ENCODE peak calls at places on chromosomes 1 and 21, in five cellular contexts. G is brain microvascular endothelial cell; K is CD4-positive, alpha-beta memory T cell; H is GM23248; D is PC-3. N is an unnamed sample.

GRCh38 chr1:37305841-37306240 is 168.5 kb upstream of the ZC3H12A start:
- DNase-seq in G (no peak), K (no peak), H (no peak), D (no peak), N (no peak)

GRCh38 chr1:90476994-90477393 is 240.1 kb downstream of the BARHL2 start:
- DNase-seq in G (no peak), K (no peak), H (no peak), D (no peak), N (no peak)

GRCh38 chr1:8025061-8025670 is 943 bp downstream of the ERRFI1 start:
- DNase-seq in G (peak), K (no peak), H (peak), D (peak), N (no peak)

GRCh38 chr1:199272107-199272506 is 633.3 kb downstream of the PTPRC start:
- DNase-seq in G (peak), K (no peak), H (peak), D (peak), N (peak)

GRCh38 chr1:2340086-2340917 is 51.1 kb downstream of the MORN1 start:
- DNase-seq in G (no peak), K (peak), H (no peak), D (no peak), N (no peak)

GRCh38 chr1:200625381-200625824 is 4.9 kb upstream of the KIF14 start:
- DNase-seq in G (no peak), K (no peak), H (peak), D (no peak), N (peak)

GRCh38 chr1:60345049-60345448 is 271.5 kb upstream of the C1orf87 start:
- DNase-seq in G (no peak), K (no peak), H (no peak), D (no peak), N (no peak)

GRCh38 chr1:180167721-180168467 is 13.2 kb downstream of the QSOX1 start:
- DNase-seq in G (no peak), K (no peak), H (no peak), D (peak), N (peak)

GRCh38 chr1:206098242-206098919 is 18.8 kb downstream of the AVPR1B start:
- DNase-seq in G (no peak), K (no peak), H (no peak), D (no peak), N (no peak)

GRCh38 chr21:45522986-45523385 is 19.3 kb downstream of the SLC19A1 start:
- DNase-seq in G (no peak), K (peak), H (no peak), D (no peak), N (no peak)

GRCh38 chr1:100028765-100029164 is 59.0 kb downstream of the SLC35A3 start:
- DNase-seq in G (no peak), K (peak), H (no peak), D (no peak), N (no peak)

GRCh38 chr1:162349635-162350330 is 26.9 kb downstream of the SPATA46 start:
- DNase-seq in G (peak), K (no peak), H (peak), D (peak), N (peak)

GRCh38 chr1:117093870-117094621 is 27.5 kb downstream of the TRIM45 start:
- DNase-seq in G (peak), K (peak), H (peak), D (peak), N (peak)

DNA sequence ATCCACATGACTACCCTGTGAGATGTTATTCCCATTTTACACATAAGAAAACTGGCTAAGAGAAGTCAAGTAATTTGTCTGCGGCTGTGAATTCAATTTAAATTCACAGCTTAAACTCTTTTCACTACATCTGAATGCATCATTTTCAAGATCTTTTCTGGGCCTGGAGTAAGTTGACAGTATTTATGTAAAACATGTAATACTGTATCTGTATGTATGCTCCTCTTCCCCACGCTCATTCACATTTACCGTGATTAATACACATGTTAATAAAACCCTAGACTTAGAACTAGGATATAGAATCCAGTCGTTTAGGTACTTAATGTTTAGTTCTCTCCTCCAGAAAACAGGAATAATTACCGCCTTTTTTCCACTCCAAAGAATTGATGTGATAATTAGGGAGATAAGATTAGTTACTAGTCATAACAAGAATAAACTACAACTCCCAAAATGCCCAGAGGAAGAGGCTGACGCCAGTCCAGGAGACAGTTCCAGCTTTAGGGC is 442 bp upstream of the PPP1R12B start:
- DNase-seq in G (no peak), K (no peak), H (no peak), D (no peak), N (no peak)
- H3K27ac ChIP-seq in G (no peak), K (peak), H (peak), D (no peak), N (peak)

GRCh38 chr1:220407101-220407683 is 120.7 kb upstream of the MARK1 start:
- DNase-seq in G (no peak), K (no peak), H (no peak), D (no peak), N (no peak)

GRCh38 chr1:220410681-220411080 is 117.3 kb upstream of the MARK1 start:
- DNase-seq in G (no peak), K (no peak), H (peak), D (peak), N (no peak)

DNA sequence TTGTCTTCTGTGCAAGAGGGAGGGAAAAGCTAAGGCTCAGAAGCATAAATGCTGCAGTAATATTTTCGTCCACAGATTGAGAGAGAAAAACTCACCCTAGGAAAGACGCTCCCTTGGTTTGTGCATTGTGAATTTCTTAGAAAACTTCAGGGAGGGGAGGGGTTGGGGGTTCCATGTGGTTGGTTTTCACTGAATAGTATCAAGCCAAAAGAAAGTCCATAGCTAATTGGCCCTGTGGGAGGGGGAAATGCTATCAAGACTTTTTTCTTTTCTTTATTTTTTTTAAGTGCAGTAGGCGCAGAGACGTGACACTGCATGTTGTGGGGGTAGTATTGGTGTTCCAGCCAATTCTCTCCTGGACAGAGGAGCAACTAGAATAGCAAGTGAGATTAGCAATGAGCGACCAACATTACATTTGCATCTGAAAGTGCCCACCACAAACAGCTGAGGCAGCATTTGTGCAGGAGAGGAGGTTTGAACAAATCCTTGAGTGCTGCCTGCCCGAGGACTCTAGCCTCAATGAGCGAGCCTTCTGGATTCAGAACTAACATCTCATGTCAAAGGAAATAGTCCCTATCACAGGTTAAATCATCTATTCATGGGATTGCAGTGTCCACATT is 118.1 kb upstream of the MARK1 start:
- DNase-seq in G (peak), K (no peak), H (no peak), D (no peak), N (no peak)
- H3K27ac ChIP-seq in G (no peak), K (no peak), H (no peak), D (no peak), N (no peak)

GRCh38 chr1:87958711-87959110 is 630.0 kb downstream of the LMO4 start:
- DNase-seq in G (no peak), K (no peak), H (no peak), D (no peak), N (no peak)
- H3K27ac ChIP-seq in G (no peak), K (no peak), H (no peak), D (no peak), N (no peak)

GRCh38 chr1:29237906-29238600 is 1.7 kb downstream of the PTPRU start:
- DNase-seq in G (peak), K (no peak), H (peak), D (peak), N (no peak)

GRCh38 chr1:29239142-29239541 is 2.8 kb downstream of the PTPRU start:
- DNase-seq in G (no peak), K (no peak), H (peak), D (peak), N (peak)

GRCh38 chr1:29236993-29237905 is 927 bp downstream of the PTPRU start:
- DNase-seq in G (peak), K (no peak), H (peak), D (peak), N (no peak)

GRCh38 chr1:29240400-29240837 is 4.1 kb downstream of the PTPRU start:
- DNase-seq in G (no peak), K (no peak), H (no peak), D (no peak), N (no peak)

DNA sequence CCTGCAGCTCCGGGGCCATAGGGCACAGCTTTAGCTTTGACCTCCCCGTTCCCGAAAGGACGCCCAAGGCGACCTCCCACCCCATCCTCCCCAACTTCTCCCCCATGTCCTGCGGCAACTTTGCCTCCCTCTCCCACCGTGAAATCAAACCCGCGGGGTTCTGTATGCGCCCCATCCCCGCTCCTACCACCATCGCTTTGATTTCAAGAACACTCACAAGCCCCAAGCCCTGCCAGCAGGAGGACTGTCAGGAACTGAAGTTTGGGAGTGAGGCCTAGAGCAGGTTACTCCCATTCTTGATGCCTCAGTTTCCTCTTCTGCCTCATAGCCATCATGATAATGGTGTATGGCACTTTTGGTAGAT is 2.3 kb downstream of the PTPRU start:
- DNase-seq in G (no peak), K (no peak), H (peak), D (no peak), N (no peak)
- H3K27ac ChIP-seq in G (no peak), K (no peak), H (no peak), D (peak), N (peak)

GRCh38 chr1:156670359-156670758 is 6.8 kb downstream of the NES start:
- DNase-seq in G (no peak), K (no peak), H (no peak), D (no peak), N (no peak)
- H3K27ac ChIP-seq in G (no peak), K (no peak), H (no peak), D (no peak), N (no peak)

GRCh38 chr1:204455831-204456145 is 38.8 kb downstream of the PIK3C2B start:
- DNase-seq in G (no peak), K (no peak), H (no peak), D (no peak), N (no peak)
- H3K27ac ChIP-seq in G (no peak), K (no peak), H (no peak), D (no peak), N (no peak)

N was measured in RWPE1.